ENCODE peak calls at places on chromosomes 12 and 14, in nine cellular contexts. One of them, this sample, is unnamed.

GRCh38 chr12:81683881-81684280 is 75.3 kb downstream of the PPFIA2 start:
- DNase-seq in esophagus squamous epithelium: no peak
- DNase-seq in MCF 10A: no peak
- DNase-seq in neural progenitor cell: no peak
- DNase-seq in GM13977: no peak
- DNase-seq in natural killer cell: no peak
- DNase-seq in activated CD8-positive, alpha-beta T cell treated with anti-CD3 and anti-CD28 coated beads for 36 hours: no peak
- DNase-seq in nephron progenitor cell: no peak
- DNase-seq in cardiac fibroblast: no peak
- DNase-seq in this sample: no peak

GRCh38 chr12:130583800-130584199 is 132.3 kb downstream of the RIMBP2 start:
- DNase-seq in esophagus squamous epithelium: no peak
- DNase-seq in MCF 10A: no peak
- DNase-seq in neural progenitor cell: no peak
- DNase-seq in GM13977: no peak
- DNase-seq in natural killer cell: no peak
- DNase-seq in activated CD8-positive, alpha-beta T cell treated with anti-CD3 and anti-CD28 coated beads for 36 hours: no peak
- DNase-seq in nephron progenitor cell: no peak
- DNase-seq in cardiac fibroblast: no peak
- DNase-seq in this sample: no peak

GRCh38 chr14:81144811-81145598 is 75.8 kb downstream of the GTF2A1 start:
- DNase-seq in esophagus squamous epithelium: no peak
- DNase-seq in MCF 10A: peak; percentile 5
- DNase-seq in neural progenitor cell: no peak
- DNase-seq in GM13977: no peak
- DNase-seq in natural killer cell: no peak
- DNase-seq in activated CD8-positive, alpha-beta T cell treated with anti-CD3 and anti-CD28 coated beads for 36 hours: no peak
- DNase-seq in nephron progenitor cell: no peak
- DNase-seq in cardiac fibroblast: no peak
- DNase-seq in this sample: no peak

GRCh38 chr12:122862110-122862634 is 26.9 kb downstream of the HIP1R start:
- DNase-seq in esophagus squamous epithelium: no peak
- DNase-seq in MCF 10A: no peak
- DNase-seq in neural progenitor cell: no peak
- DNase-seq in GM13977: no peak
- DNase-seq in natural killer cell: no peak
- DNase-seq in activated CD8-positive, alpha-beta T cell treated with anti-CD3 and anti-CD28 coated beads for 36 hours: no peak
- DNase-seq in nephron progenitor cell: no peak
- DNase-seq in cardiac fibroblast: no peak
- DNase-seq in this sample: no peak

GRCh38 chr14:73784065-73784987 is 67.3 kb upstream of the PTGR2 start:
- DNase-seq in esophagus squamous epithelium: no peak
- DNase-seq in MCF 10A: peak; percentile 72
- DNase-seq in neural progenitor cell: peak; percentile 41
- DNase-seq in GM13977: no peak
- DNase-seq in natural killer cell: no peak
- DNase-seq in activated CD8-positive, alpha-beta T cell treated with anti-CD3 and anti-CD28 coated beads for 36 hours: peak; percentile 24
- DNase-seq in nephron progenitor cell: no peak
- DNase-seq in cardiac fibroblast: peak; percentile 83
- DNase-seq in this sample: no peak

GRCh38 chr14:39268393-39268792 is 34.7 kb downstream of the MIA2 start:
- DNase-seq in esophagus squamous epithelium: no peak
- DNase-seq in MCF 10A: peak; percentile 35
- DNase-seq in neural progenitor cell: peak; percentile 8
- DNase-seq in GM13977: no peak
- DNase-seq in natural killer cell: no peak
- DNase-seq in activated CD8-positive, alpha-beta T cell treated with anti-CD3 and anti-CD28 coated beads for 36 hours: peak; percentile 17
- DNase-seq in nephron progenitor cell: no peak
- DNase-seq in cardiac fibroblast: peak; percentile 17
- DNase-seq in this sample: no peak

GRCh38 chr14:33432407-33433023 is 493.8 kb downstream of the NPAS3 start:
- DNase-seq in esophagus squamous epithelium: no peak
- DNase-seq in MCF 10A: peak; percentile 56
- DNase-seq in neural progenitor cell: peak; percentile 8
- DNase-seq in GM13977: no peak
- DNase-seq in natural killer cell: no peak
- DNase-seq in activated CD8-positive, alpha-beta T cell treated with anti-CD3 and anti-CD28 coated beads for 36 hours: peak; percentile 28
- DNase-seq in nephron progenitor cell: no peak
- DNase-seq in cardiac fibroblast: peak; percentile 68
- DNase-seq in this sample: no peak

GRCh38 chr14:102071283-102071998 is 15.4 kb downstream of the HSP90AA1 start:
- DNase-seq in esophagus squamous epithelium: no peak
- DNase-seq in MCF 10A: no peak
- DNase-seq in neural progenitor cell: no peak
- DNase-seq in GM13977: no peak
- DNase-seq in natural killer cell: no peak
- DNase-seq in activated CD8-positive, alpha-beta T cell treated with anti-CD3 and anti-CD28 coated beads for 36 hours: no peak
- DNase-seq in nephron progenitor cell: no peak
- DNase-seq in cardiac fibroblast: peak; percentile 59
- DNase-seq in this sample: no peak

GRCh38 chr12:56007892-56008471 is 10.9 kb downstream of the SUOX start:
- DNase-seq in esophagus squamous epithelium: no peak
- DNase-seq in MCF 10A: peak; percentile 8
- DNase-seq in neural progenitor cell: no peak
- DNase-seq in GM13977: no peak
- DNase-seq in natural killer cell: no peak
- DNase-seq in activated CD8-positive, alpha-beta T cell treated with anti-CD3 and anti-CD28 coated beads for 36 hours: no peak
- DNase-seq in nephron progenitor cell: no peak
- DNase-seq in cardiac fibroblast: peak; percentile 12
- DNase-seq in this sample: no peak

GRCh38 chr12:2225736-2226135 is 172.9 kb downstream of the CACNA1C start:
- DNase-seq in esophagus squamous epithelium: no peak
- DNase-seq in MCF 10A: no peak
- DNase-seq in neural progenitor cell: no peak
- DNase-seq in GM13977: no peak
- DNase-seq in natural killer cell: no peak
- DNase-seq in activated CD8-positive, alpha-beta T cell treated with anti-CD3 and anti-CD28 coated beads for 36 hours: no peak
- DNase-seq in nephron progenitor cell: no peak
- DNase-seq in cardiac fibroblast: peak; percentile 32
- DNase-seq in this sample: no peak

DNA sequence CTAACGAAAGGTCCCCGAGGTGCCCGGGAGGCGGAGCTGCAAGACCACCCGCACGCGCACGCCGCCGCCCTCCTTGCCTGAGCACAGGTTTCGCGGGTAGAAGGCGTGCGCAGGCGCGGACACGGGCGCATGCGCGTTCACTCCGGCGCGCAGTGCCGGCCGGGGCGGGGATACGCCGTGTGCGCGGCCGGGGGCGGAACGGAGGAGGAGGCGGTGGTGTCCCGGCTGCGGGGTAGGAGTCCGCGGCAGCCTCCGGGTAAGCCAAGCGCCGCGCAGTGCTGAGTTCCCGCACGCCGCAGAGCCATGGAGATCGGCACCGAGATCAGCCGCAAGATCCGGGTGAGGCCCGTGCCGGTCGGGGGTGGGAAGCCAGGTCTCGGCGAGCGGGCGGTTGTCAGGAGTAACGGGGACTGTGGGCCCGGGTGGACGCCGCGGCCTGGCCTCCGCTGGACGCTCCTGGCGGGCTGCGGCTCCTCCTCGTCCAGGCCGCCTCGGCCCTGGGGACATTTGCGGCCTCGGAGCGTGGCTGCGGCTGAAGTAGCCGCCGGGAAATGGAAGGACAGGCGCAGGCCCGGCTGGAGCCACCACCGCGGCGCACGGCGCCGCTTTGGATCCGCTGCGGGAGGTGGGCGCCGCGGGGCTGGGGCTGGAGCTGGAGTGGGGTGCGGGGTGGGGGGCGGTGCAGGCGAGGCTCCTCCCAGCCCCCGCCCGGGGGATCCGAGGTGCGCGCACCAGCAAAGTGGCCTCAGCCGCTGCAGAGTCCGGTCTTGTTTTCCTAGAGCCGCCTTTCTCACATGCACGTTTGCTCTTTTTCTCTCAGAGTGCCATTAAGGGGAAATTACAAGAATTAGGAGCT is at the start of gene ZC3H14:
- DNase-seq in esophagus squamous epithelium: peak; percentile 4
- DNase-seq in MCF 10A: peak; percentile 85
- DNase-seq in neural progenitor cell: peak; percentile 95
- DNase-seq in GM13977: peak; percentile 95
- DNase-seq in natural killer cell: peak; percentile 84
- DNase-seq in activated CD8-positive, alpha-beta T cell treated with anti-CD3 and anti-CD28 coated beads for 36 hours: peak; percentile 89
- DNase-seq in nephron progenitor cell: peak; percentile 92
- DNase-seq in cardiac fibroblast: peak; percentile 87
- DNase-seq in this sample: peak; percentile 96
- TF ChIP-seq CTCF in esophagus squamous epithelium: no peak
- TF ChIP-seq CTCF in MCF 10A: no peak
- TF ChIP-seq CTCF in neural progenitor cell: no peak
- TF ChIP-seq CTCF in GM13977: peak; percentile 59
- TF ChIP-seq CTCF in natural killer cell: no peak
- TF ChIP-seq CTCF in activated CD8-positive, alpha-beta T cell treated with anti-CD3 and anti-CD28 coated beads for 36 hours: no peak
- TF ChIP-seq CTCF in nephron progenitor cell: no peak
- TF ChIP-seq CTCF in cardiac fibroblast: no peak
- TF ChIP-seq CTCF in this sample: peak; percentile 42

GRCh38 chr12:85775071-85775470 is 61.1 kb downstream of the RASSF9 start:
- DNase-seq in esophagus squamous epithelium: no peak
- DNase-seq in MCF 10A: no peak
- DNase-seq in neural progenitor cell: no peak
- DNase-seq in GM13977: no peak
- DNase-seq in natural killer cell: no peak
- DNase-seq in activated CD8-positive, alpha-beta T cell treated with anti-CD3 and anti-CD28 coated beads for 36 hours: no peak
- DNase-seq in nephron progenitor cell: no peak
- DNase-seq in cardiac fibroblast: no peak
- DNase-seq in this sample: no peak
- TF ChIP-seq CTCF in esophagus squamous epithelium: no peak
- TF ChIP-seq CTCF in MCF 10A: no peak
- TF ChIP-seq CTCF in neural progenitor cell: no peak
- TF ChIP-seq CTCF in GM13977: no peak
- TF ChIP-seq CTCF in natural killer cell: no peak
- TF ChIP-seq CTCF in activated CD8-positive, alpha-beta T cell treated with anti-CD3 and anti-CD28 coated beads for 36 hours: no peak
- TF ChIP-seq CTCF in nephron progenitor cell: no peak
- TF ChIP-seq CTCF in cardiac fibroblast: no peak
- TF ChIP-seq CTCF in this sample: no peak

DNA sequence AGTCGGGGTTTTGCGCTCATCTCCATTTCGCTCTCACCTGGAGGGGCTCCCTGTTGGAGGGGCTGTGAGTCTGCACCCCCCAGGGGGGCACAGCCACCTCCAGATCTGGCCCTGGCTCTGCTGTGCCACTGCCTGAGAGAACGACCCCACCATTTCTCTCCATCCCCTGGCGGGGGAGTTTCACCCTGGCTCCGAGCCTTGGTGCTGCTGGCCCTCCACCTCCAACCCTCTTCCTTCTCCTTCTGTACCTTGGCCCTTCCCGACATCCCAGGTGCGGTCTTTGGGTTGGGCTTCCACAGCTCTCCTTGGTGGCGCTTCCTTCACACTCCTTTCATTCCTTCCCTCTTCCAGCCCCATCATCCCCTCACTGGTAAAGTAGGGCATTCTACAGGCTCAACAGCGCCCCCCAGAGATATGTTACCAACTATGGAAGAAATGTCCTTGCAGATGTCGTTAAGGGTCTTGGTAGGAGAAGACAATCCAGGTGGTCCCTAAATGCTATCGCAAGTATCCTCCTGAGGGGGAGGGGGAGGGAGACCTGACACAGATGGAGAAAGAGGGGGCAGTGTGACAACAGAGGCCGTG is 16.3 kb downstream of the SERPINA1 start:
- DNase-seq in esophagus squamous epithelium: no peak
- DNase-seq in MCF 10A: no peak
- DNase-seq in neural progenitor cell: peak; percentile 47
- DNase-seq in GM13977: no peak
- DNase-seq in natural killer cell: no peak
- DNase-seq in activated CD8-positive, alpha-beta T cell treated with anti-CD3 and anti-CD28 coated beads for 36 hours: no peak
- DNase-seq in nephron progenitor cell: no peak
- DNase-seq in cardiac fibroblast: no peak
- DNase-seq in this sample: no peak
- TF ChIP-seq CTCF in esophagus squamous epithelium: no peak
- TF ChIP-seq CTCF in MCF 10A: no peak
- TF ChIP-seq CTCF in neural progenitor cell: peak; percentile 46
- TF ChIP-seq CTCF in GM13977: no peak
- TF ChIP-seq CTCF in natural killer cell: no peak
- TF ChIP-seq CTCF in activated CD8-positive, alpha-beta T cell treated with anti-CD3 and anti-CD28 coated beads for 36 hours: no peak
- TF ChIP-seq CTCF in nephron progenitor cell: no peak
- TF ChIP-seq CTCF in cardiac fibroblast: no peak
- TF ChIP-seq CTCF in this sample: no peak

GRCh38 chr14:56482306-56482705 is 97.3 kb upstream of the TMEM260 start:
- DNase-seq in esophagus squamous epithelium: no peak
- DNase-seq in MCF 10A: peak; percentile 27
- DNase-seq in neural progenitor cell: peak; percentile 76
- DNase-seq in GM13977: no peak
- DNase-seq in natural killer cell: no peak
- DNase-seq in activated CD8-positive, alpha-beta T cell treated with anti-CD3 and anti-CD28 coated beads for 36 hours: peak; percentile 27
- DNase-seq in nephron progenitor cell: peak; percentile 49
- DNase-seq in cardiac fibroblast: peak; percentile 40
- DNase-seq in this sample: no peak
- TF ChIP-seq CTCF in esophagus squamous epithelium: no peak
- TF ChIP-seq CTCF in MCF 10A: no peak
- TF ChIP-seq CTCF in neural progenitor cell: peak; percentile 65
- TF ChIP-seq CTCF in GM13977: no peak
- TF ChIP-seq CTCF in natural killer cell: no peak
- TF ChIP-seq CTCF in activated CD8-positive, alpha-beta T cell treated with anti-CD3 and anti-CD28 coated beads for 36 hours: peak; percentile 31
- TF ChIP-seq CTCF in nephron progenitor cell: peak; percentile 52
- TF ChIP-seq CTCF in cardiac fibroblast: peak; percentile 20
- TF ChIP-seq CTCF in this sample: peak; percentile 2

DNA sequence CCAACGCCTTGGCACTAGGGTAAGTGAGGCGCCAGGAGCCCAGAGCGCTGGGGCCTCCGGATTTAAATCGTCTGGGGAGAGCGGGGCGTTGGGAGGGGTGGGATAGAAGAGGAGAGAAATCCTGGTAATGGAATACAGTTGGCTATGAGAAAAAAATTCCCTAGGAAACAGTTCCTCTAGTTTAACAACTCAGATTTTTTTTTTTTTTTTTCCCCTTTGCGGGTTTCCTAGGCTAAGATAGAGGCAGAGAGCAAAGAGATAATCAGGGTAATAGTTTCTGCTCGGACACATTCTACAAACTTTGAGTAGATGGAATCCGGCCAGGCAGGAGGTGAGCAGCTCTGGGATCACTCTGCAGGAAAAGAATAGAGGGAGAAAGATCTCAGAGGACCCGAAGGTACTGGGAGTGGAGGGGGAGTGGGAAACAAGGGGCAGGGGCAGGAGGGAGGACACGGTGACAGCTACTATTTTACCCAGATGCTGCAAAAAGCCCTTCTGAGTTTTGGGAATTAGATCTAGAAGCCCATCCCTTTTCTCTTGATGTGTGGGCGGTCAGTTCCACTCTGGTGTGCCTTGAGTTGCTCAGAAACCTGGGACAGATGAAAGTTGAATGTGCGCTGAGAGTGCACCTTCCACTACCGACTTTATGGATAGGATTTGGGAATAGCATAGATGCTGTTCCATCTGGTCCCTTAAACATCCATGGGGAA is 439 bp downstream of the GPRC5A start:
- DNase-seq in esophagus squamous epithelium: no peak
- DNase-seq in MCF 10A: peak; percentile 56
- DNase-seq in neural progenitor cell: no peak
- DNase-seq in GM13977: no peak
- DNase-seq in natural killer cell: no peak
- DNase-seq in activated CD8-positive, alpha-beta T cell treated with anti-CD3 and anti-CD28 coated beads for 36 hours: no peak
- DNase-seq in nephron progenitor cell: no peak
- DNase-seq in cardiac fibroblast: no peak
- DNase-seq in this sample: no peak
- TF ChIP-seq CTCF in esophagus squamous epithelium: no peak
- TF ChIP-seq CTCF in MCF 10A: no peak
- TF ChIP-seq CTCF in neural progenitor cell: no peak
- TF ChIP-seq CTCF in GM13977: no peak
- TF ChIP-seq CTCF in natural killer cell: no peak
- TF ChIP-seq CTCF in activated CD8-positive, alpha-beta T cell treated with anti-CD3 and anti-CD28 coated beads for 36 hours: no peak
- TF ChIP-seq CTCF in nephron progenitor cell: no peak
- TF ChIP-seq CTCF in cardiac fibroblast: no peak
- TF ChIP-seq CTCF in this sample: no peak

DNA sequence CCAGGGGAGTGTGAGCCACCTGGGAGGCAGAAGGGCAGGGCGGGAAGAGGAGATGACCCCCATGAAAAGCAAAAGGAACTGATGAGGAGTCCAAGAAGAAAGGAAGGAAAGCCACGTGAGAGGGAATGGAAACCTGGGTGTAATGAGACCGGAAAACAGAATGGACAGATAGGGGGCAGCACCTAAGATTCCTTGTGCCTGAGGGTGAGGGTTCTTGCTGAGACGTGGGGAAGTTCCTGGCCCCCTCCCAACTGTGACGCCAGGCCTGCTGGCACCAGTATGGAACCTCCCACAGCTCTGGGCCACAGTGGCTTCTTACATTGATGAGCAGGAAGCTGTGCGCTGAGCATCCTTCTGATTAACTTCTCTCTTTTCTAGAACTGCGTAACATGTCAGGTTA is 30.8 kb downstream of the TTC7B start:
- DNase-seq in esophagus squamous epithelium: no peak
- DNase-seq in MCF 10A: peak; percentile 45
- DNase-seq in neural progenitor cell: no peak
- DNase-seq in GM13977: no peak
- DNase-seq in natural killer cell: no peak
- DNase-seq in activated CD8-positive, alpha-beta T cell treated with anti-CD3 and anti-CD28 coated beads for 36 hours: no peak
- DNase-seq in nephron progenitor cell: no peak
- DNase-seq in cardiac fibroblast: peak; percentile 32
- DNase-seq in this sample: no peak
- TF ChIP-seq CTCF in esophagus squamous epithelium: no peak
- TF ChIP-seq CTCF in MCF 10A: no peak
- TF ChIP-seq CTCF in neural progenitor cell: peak; percentile 36
- TF ChIP-seq CTCF in GM13977: no peak
- TF ChIP-seq CTCF in natural killer cell: no peak
- TF ChIP-seq CTCF in activated CD8-positive, alpha-beta T cell treated with anti-CD3 and anti-CD28 coated beads for 36 hours: no peak
- TF ChIP-seq CTCF in nephron progenitor cell: no peak
- TF ChIP-seq CTCF in cardiac fibroblast: peak; percentile 14
- TF ChIP-seq CTCF in this sample: no peak

This sample was measured in GM10248.